ENCODE peak calls at places on chromosomes 4 and X, in nine cellular contexts. R, A, H, B, P, X, I, K and J are unnamed samples.

GRCh38 chr4:140568507-140569306 is at the start of gene UCP1:
- DNase-seq in P (no peak), I (peak), A (no peak), K (no peak), H (no peak), R (no peak), X (no peak), B (no peak), J (no peak)

GRCh38 chr4:2363056-2363719 is 55.3 kb downstream of the ZFYVE28 start:
- DNase-seq in A (no peak), B (no peak), H (no peak), P (no peak), R (no peak), X (peak), I (no peak), K (no peak), J (no peak)

GRCh38 chr4:159279084-159279483 is 176.2 kb downstream of the RAPGEF2 start:
- DNase-seq in A (no peak), H (no peak), I (no peak), X (no peak), R (no peak), K (no peak), P (no peak), B (no peak), J (no peak)

GRCh38 chr4:103091601-103092223 is 7.9 kb downstream of the BDH2 start:
- DNase-seq in P (peak), H (peak), K (peak), X (peak), A (peak), B (peak), I (peak), R (peak), J (peak)

GRCh38 chrX:9654928-9655327 is 110.7 kb downstream of the GPR143 start:
- DNase-seq in B (no peak), A (no peak), I (no peak), X (no peak), R (no peak), K (no peak), P (no peak), H (no peak), J (no peak)

GRCh38 chr4:8916251-8916913 is 44.7 kb upstream of the HMX1 start:
- DNase-seq in B (no peak), R (no peak), P (no peak), K (no peak), H (no peak), I (no peak), A (no peak), X (no peak), J (no peak)

GRCh38 chrX:19673334-19674040 is 158.2 kb upstream of the MAP3K15 start:
- DNase-seq in P (no peak), I (peak), A (no peak), B (no peak), H (no peak), K (no peak), X (peak), R (peak), J (no peak)

GRCh38 chrX:20361081-20361889 is 94.6 kb upstream of the RPS6KA3 start:
- DNase-seq in I (peak), K (no peak), B (no peak), H (no peak), P (no peak), A (no peak), R (peak), X (peak), J (no peak)

GRCh38 chr4:173185832-173186545 is 17.4 kb downstream of the GALNT7 start:
- DNase-seq in P (peak), I (no peak), X (peak), H (no peak), K (peak), B (no peak), R (no peak), A (no peak), J (no peak)

GRCh38 chr4:17559709-17560048 is 17.3 kb upstream of the LAP3 start:
- DNase-seq in H (no peak), K (no peak), P (no peak), R (no peak), X (no peak), I (no peak), A (no peak), B (no peak), J (no peak)

GRCh38 chrX:40147399-40148188 is 49.8 kb upstream of the BCOR start:
- DNase-seq in P (no peak), X (no peak), R (no peak), K (no peak), I (no peak), A (no peak), H (no peak), B (no peak), J (no peak)

GRCh38 chr4:24244663-24245519 is 339.5 kb downstream of the DHX15 start:
- DNase-seq in X (peak), R (no peak), P (no peak), K (no peak), I (no peak), A (no peak), H (no peak), B (no peak), J (no peak)